ENCODE peak calls at places on chromosomes 12 and 14, in nine cellular contexts. One of them, this sample, is unnamed.

GRCh38 chr12:127162307-127162706 is 1104.7 kb upstream of the TMEM132C start:
- DNase-seq in ovary: no peak
- DNase-seq in astrocyte of the cerebellum: no peak
- DNase-seq in RWPE1: no peak
- DNase-seq in heart right ventricle: no peak
- DNase-seq in fibroblast of lung: peak; percentile 28
- DNase-seq in cardiac muscle cell: peak; percentile 9
- DNase-seq in BJ: no peak
- DNase-seq in foreskin fibroblast: no peak
- DNase-seq in this sample: no peak

GRCh38 chr14:91295851-91296796 is 51.6 kb upstream of the GPR68 start:
- DNase-seq in RWPE1: no peak
- DNase-seq in ovary: no peak
- DNase-seq in fibroblast of lung: no peak
- DNase-seq in astrocyte of the cerebellum: no peak
- DNase-seq in heart right ventricle: no peak
- DNase-seq in cardiac muscle cell: no peak
- DNase-seq in BJ: no peak
- DNase-seq in foreskin fibroblast: no peak
- DNase-seq in this sample: no peak

GRCh38 chr14:76581592-76581991 is 179.7 kb upstream of the VASH1 start:
- DNase-seq in ovary: no peak
- DNase-seq in astrocyte of the cerebellum: no peak
- DNase-seq in cardiac muscle cell: no peak
- DNase-seq in foreskin fibroblast: no peak
- DNase-seq in RWPE1: peak; percentile 5
- DNase-seq in BJ: no peak
- DNase-seq in heart right ventricle: no peak
- DNase-seq in fibroblast of lung: no peak
- DNase-seq in this sample: no peak

GRCh38 chr12:112905451-112906089 is 1.2 kb upstream of the OAS1 start:
- DNase-seq in ovary: no peak
- DNase-seq in heart right ventricle: no peak
- DNase-seq in RWPE1: peak; percentile 37
- DNase-seq in BJ: no peak
- DNase-seq in astrocyte of the cerebellum: no peak
- DNase-seq in foreskin fibroblast: no peak
- DNase-seq in fibroblast of lung: no peak
- DNase-seq in cardiac muscle cell: no peak
- DNase-seq in this sample: no peak

GRCh38 chr12:24591079-24591626 is 357.7 kb downstream of the BCAT1 start:
- DNase-seq in cardiac muscle cell: no peak
- DNase-seq in astrocyte of the cerebellum: no peak
- DNase-seq in BJ: no peak
- DNase-seq in foreskin fibroblast: no peak
- DNase-seq in ovary: no peak
- DNase-seq in RWPE1: no peak
- DNase-seq in heart right ventricle: no peak
- DNase-seq in fibroblast of lung: no peak
- DNase-seq in this sample: no peak

GRCh38 chr12:958449-959123 is 9.1 kb upstream of the RAD52 start:
- DNase-seq in foreskin fibroblast: no peak
- DNase-seq in BJ: no peak
- DNase-seq in fibroblast of lung: peak; percentile 31
- DNase-seq in heart right ventricle: peak; percentile 50
- DNase-seq in ovary: no peak
- DNase-seq in cardiac muscle cell: no peak
- DNase-seq in astrocyte of the cerebellum: no peak
- DNase-seq in RWPE1: no peak
- DNase-seq in this sample: peak; percentile 58

GRCh38 chr14:30573203-30573814 is 14.4 kb downstream of the G2E3 start:
- DNase-seq in cardiac muscle cell: no peak
- DNase-seq in astrocyte of the cerebellum: no peak
- DNase-seq in heart right ventricle: no peak
- DNase-seq in foreskin fibroblast: peak; percentile 45
- DNase-seq in BJ: no peak
- DNase-seq in fibroblast of lung: peak; percentile 69
- DNase-seq in ovary: no peak
- DNase-seq in RWPE1: no peak
- DNase-seq in this sample: no peak

GRCh38 chr12:4203772-4204376 is 69.7 kb upstream of the CCND2 start:
- DNase-seq in foreskin fibroblast: no peak
- DNase-seq in astrocyte of the cerebellum: no peak
- DNase-seq in heart right ventricle: no peak
- DNase-seq in RWPE1: no peak
- DNase-seq in ovary: no peak
- DNase-seq in fibroblast of lung: no peak
- DNase-seq in BJ: no peak
- DNase-seq in cardiac muscle cell: no peak
- DNase-seq in this sample: no peak

GRCh38 chr12:115507951-115508722 is 769.4 kb downstream of the MED13L start:
- DNase-seq in foreskin fibroblast: no peak
- DNase-seq in heart right ventricle: peak; percentile 58
- DNase-seq in fibroblast of lung: no peak
- DNase-seq in ovary: no peak
- DNase-seq in astrocyte of the cerebellum: no peak
- DNase-seq in RWPE1: no peak
- DNase-seq in cardiac muscle cell: peak; percentile 22
- DNase-seq in BJ: no peak
- DNase-seq in this sample: no peak

GRCh38 chr12:68529869-68530268 is 80.8 kb upstream of the RAP1B start:
- DNase-seq in heart right ventricle: no peak
- DNase-seq in ovary: no peak
- DNase-seq in cardiac muscle cell: no peak
- DNase-seq in fibroblast of lung: no peak
- DNase-seq in astrocyte of the cerebellum: no peak
- DNase-seq in RWPE1: no peak
- DNase-seq in BJ: no peak
- DNase-seq in foreskin fibroblast: no peak
- DNase-seq in this sample: no peak

GRCh38 chr14:28272270-28272669 is 494.3 kb upstream of the FOXG1 start:
- DNase-seq in RWPE1: no peak
- DNase-seq in astrocyte of the cerebellum: no peak
- DNase-seq in ovary: no peak
- DNase-seq in cardiac muscle cell: no peak
- DNase-seq in fibroblast of lung: no peak
- DNase-seq in BJ: no peak
- DNase-seq in foreskin fibroblast: no peak
- DNase-seq in heart right ventricle: no peak
- DNase-seq in this sample: no peak

GRCh38 chr14:69247691-69248440 is 12.1 kb upstream of the GALNT16 start:
- DNase-seq in astrocyte of the cerebellum: peak; percentile 74
- DNase-seq in BJ: peak; percentile 92
- DNase-seq in cardiac muscle cell: no peak
- DNase-seq in heart right ventricle: no peak
- DNase-seq in ovary: peak; percentile 83
- DNase-seq in RWPE1: no peak
- DNase-seq in fibroblast of lung: peak; percentile 85
- DNase-seq in foreskin fibroblast: peak; percentile 97
- DNase-seq in this sample: no peak
- TF ChIP-seq CTCF in astrocyte of the cerebellum: peak; percentile 26
- TF ChIP-seq CTCF in BJ: peak; percentile 45
- TF ChIP-seq CTCF in cardiac muscle cell: peak; percentile 38
- TF ChIP-seq CTCF in heart right ventricle: no peak
- TF ChIP-seq CTCF in ovary: no peak
- TF ChIP-seq CTCF in RWPE1: no peak
- TF ChIP-seq CTCF in fibroblast of lung: peak; percentile 17
- TF ChIP-seq CTCF in foreskin fibroblast: peak; percentile 37
- TF ChIP-seq CTCF in this sample: no peak

DNA sequence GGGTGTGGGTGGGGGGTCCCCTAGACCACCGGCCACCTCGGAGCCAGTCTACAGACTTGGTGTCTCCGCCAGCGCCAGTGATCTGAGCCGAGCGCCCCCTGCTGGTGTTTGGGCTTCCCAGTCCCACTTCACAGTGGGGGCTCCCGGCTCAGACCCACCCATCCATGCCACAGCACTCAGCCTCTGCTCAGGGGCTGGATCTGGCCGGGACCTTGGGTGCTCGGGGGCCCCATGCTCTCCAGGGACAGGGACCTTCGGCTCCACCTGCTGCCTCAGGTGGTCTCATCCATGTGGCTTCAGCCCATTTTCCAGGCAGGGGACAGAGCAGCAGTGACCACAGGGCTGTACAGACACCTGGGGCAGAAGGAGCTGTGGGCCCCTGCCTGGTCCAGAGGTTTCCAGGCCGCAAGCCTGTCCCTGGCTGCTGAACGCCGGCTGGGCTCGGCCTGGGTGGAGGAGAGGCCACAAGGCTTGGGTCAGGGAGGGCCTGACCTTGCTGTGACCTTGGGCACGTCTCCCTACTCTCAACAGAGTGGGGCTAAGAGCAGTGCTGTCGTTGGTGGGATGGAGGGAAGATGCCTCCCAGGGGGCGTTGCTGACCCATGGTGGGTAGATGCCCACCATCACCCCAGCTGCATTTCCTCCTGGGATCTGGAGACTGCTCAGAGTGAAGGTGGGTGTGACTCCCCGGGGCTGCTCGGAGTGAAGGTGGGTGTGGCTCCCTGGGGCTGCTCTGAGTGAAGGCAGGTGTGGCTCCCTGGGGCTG is 86.3 kb downstream of the KIF26A start:
- DNase-seq in ovary: peak; percentile 66
- DNase-seq in cardiac muscle cell: peak; percentile 32
- DNase-seq in fibroblast of lung: no peak
- DNase-seq in BJ: no peak
- DNase-seq in heart right ventricle: no peak
- DNase-seq in astrocyte of the cerebellum: no peak
- DNase-seq in RWPE1: no peak
- DNase-seq in foreskin fibroblast: no peak
- DNase-seq in this sample: peak; percentile 52
- TF ChIP-seq CTCF in ovary: no peak
- TF ChIP-seq CTCF in cardiac muscle cell: peak; percentile 40
- TF ChIP-seq CTCF in fibroblast of lung: no peak
- TF ChIP-seq CTCF in BJ: peak; percentile 17
- TF ChIP-seq CTCF in heart right ventricle: peak; percentile 49
- TF ChIP-seq CTCF in astrocyte of the cerebellum: no peak
- TF ChIP-seq CTCF in RWPE1: no peak
- TF ChIP-seq CTCF in foreskin fibroblast: no peak
- TF ChIP-seq CTCF in this sample: peak; percentile 35

DNA sequence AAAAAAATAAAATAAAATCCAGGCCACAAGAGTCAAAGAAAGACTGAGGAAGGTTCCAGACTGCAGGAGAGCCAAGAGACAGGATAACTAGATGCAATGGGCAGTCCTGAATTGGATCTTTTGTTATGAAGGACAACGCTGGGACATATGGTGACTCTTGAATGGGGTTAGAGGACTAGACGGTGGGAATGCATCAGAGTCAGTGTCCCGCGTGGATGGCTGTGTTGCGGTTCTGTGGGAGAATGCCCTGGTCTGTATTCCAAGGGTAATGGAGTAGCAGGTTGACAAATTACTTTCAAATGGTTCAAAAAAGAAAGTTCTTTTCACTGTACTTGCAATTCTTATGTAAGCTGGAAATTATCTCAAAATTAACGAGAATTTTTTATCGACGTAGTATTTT is 20.1 kb downstream of the SSH1 start:
- DNase-seq in RWPE1: no peak
- DNase-seq in heart right ventricle: no peak
- DNase-seq in ovary: no peak
- DNase-seq in cardiac muscle cell: no peak
- DNase-seq in fibroblast of lung: no peak
- DNase-seq in foreskin fibroblast: no peak
- DNase-seq in astrocyte of the cerebellum: no peak
- DNase-seq in BJ: no peak
- DNase-seq in this sample: no peak
- TF ChIP-seq CTCF in RWPE1: no peak
- TF ChIP-seq CTCF in heart right ventricle: no peak
- TF ChIP-seq CTCF in ovary: no peak
- TF ChIP-seq CTCF in cardiac muscle cell: no peak
- TF ChIP-seq CTCF in fibroblast of lung: no peak
- TF ChIP-seq CTCF in foreskin fibroblast: no peak
- TF ChIP-seq CTCF in astrocyte of the cerebellum: no peak
- TF ChIP-seq CTCF in BJ: no peak
- TF ChIP-seq CTCF in this sample: no peak

DNA sequence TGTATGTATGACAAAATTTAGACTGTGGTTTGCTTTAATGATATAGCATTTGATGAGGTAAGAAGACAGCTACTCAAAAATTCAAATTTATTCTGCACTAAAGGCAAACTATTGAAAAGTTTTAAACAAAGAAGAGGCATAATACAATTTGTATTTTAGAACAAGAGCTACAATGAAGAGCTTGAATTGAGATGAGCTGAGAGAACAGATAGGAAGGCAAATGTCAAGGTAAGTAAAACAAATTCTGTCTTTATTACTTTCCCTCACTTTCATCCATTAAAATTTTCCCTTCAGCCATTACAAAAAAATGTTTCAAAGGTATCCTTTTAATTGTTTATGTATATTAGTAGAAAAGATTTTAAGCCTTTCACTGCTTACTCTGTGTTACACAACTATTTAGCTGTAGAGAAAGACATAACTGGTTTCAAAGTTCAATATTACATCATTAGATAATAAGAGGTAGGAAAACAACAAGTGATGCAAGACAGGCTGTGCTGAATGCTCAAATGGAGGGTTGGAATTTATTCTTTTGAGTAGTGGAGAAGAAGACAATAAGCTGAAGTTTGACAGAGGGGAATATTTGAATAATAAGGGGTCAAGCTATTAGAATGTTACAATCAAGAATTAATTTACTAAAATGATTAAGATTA is 1334.1 kb downstream of the FSCB start:
- DNase-seq in BJ: no peak
- DNase-seq in astrocyte of the cerebellum: no peak
- DNase-seq in cardiac muscle cell: no peak
- DNase-seq in foreskin fibroblast: no peak
- DNase-seq in RWPE1: no peak
- DNase-seq in fibroblast of lung: no peak
- DNase-seq in ovary: no peak
- DNase-seq in heart right ventricle: no peak
- DNase-seq in this sample: no peak
- TF ChIP-seq CTCF in BJ: no peak
- TF ChIP-seq CTCF in astrocyte of the cerebellum: no peak
- TF ChIP-seq CTCF in cardiac muscle cell: no peak
- TF ChIP-seq CTCF in foreskin fibroblast: no peak
- TF ChIP-seq CTCF in RWPE1: no peak
- TF ChIP-seq CTCF in fibroblast of lung: no peak
- TF ChIP-seq CTCF in ovary: no peak
- TF ChIP-seq CTCF in heart right ventricle: no peak
- TF ChIP-seq CTCF in this sample: no peak